ENCODE peak calls at places on chromosome 20, in four cellular contexts. One of them, this sample, is unnamed.

GRCh38 chr20:8601542-8601912 is 467.4 kb upstream of the PLCB4 start:
- DNase-seq in lower leg skin: no peak
- DNase-seq in colonic mucosa: no peak
- DNase-seq in fibroblast of lung: no peak
- DNase-seq in this sample: no peak

GRCh38 chr20:460707-461106 is 1.6 kb downstream of the TBC1D20 start:
- DNase-seq in lower leg skin: peak
- DNase-seq in fibroblast of lung: peak
- DNase-seq in colonic mucosa: no peak
- DNase-seq in this sample: no peak

GRCh38 chr20:37836926-37837325 is 66.0 kb upstream of the VSTM2L start:
- DNase-seq in colonic mucosa: no peak
- DNase-seq in fibroblast of lung: no peak
- DNase-seq in lower leg skin: no peak
- DNase-seq in this sample: no peak

GRCh38 chr20:53586640-53587039 is 7.0 kb downstream of the ZNF217 start:
- DNase-seq in lower leg skin: no peak
- DNase-seq in fibroblast of lung: no peak
- DNase-seq in colonic mucosa: no peak
- DNase-seq in this sample: no peak

GRCh38 chr20:47252879-47253307 is 103.6 kb downstream of the ZMYND8 start:
- DNase-seq in fibroblast of lung: no peak
- DNase-seq in colonic mucosa: peak
- DNase-seq in lower leg skin: no peak
- DNase-seq in this sample: no peak

GRCh38 chr20:62794007-62794724 is 2.1 kb upstream of the MRGBP start:
- DNase-seq in fibroblast of lung: peak
- DNase-seq in colonic mucosa: peak
- DNase-seq in lower leg skin: peak
- DNase-seq in this sample: peak

GRCh38 chr20:41782255-41782654 is 164.1 kb upstream of the CHD6 start:
- DNase-seq in colonic mucosa: no peak
- DNase-seq in lower leg skin: no peak
- DNase-seq in fibroblast of lung: no peak
- DNase-seq in this sample: no peak

GRCh38 chr20:63441136-63441776 is 31.2 kb downstream of the KCNQ2 start:
- DNase-seq in lower leg skin: no peak
- DNase-seq in fibroblast of lung: no peak
- DNase-seq in colonic mucosa: no peak
- DNase-seq in this sample: no peak

GRCh38 chr20:48075591-48076174 is 290.4 kb upstream of the SULF2 start:
- DNase-seq in colonic mucosa: no peak
- DNase-seq in lower leg skin: peak
- DNase-seq in fibroblast of lung: no peak
- DNase-seq in this sample: no peak

GRCh38 chr20:62063981-62064787 is 1.5 kb downstream of the TAF4 start:
- DNase-seq in fibroblast of lung: no peak
- DNase-seq in lower leg skin: no peak
- DNase-seq in colonic mucosa: peak
- DNase-seq in this sample: no peak

GRCh38 chr20:64155258-64156135 is 8.8 kb upstream of the MYT1 start:
- DNase-seq in fibroblast of lung: no peak
- DNase-seq in lower leg skin: no peak
- DNase-seq in colonic mucosa: no peak
- DNase-seq in this sample: no peak

GRCh38 chr20:43776691-43777090 is 49.9 kb upstream of the GTSF1L start:
- DNase-seq in lower leg skin: peak
- DNase-seq in colonic mucosa: no peak
- DNase-seq in fibroblast of lung: no peak
- DNase-seq in this sample: no peak

GRCh38 chr20:57899554-57899953 is 189.7 kb upstream of the PMEPA1 start:
- DNase-seq in colonic mucosa: no peak
- DNase-seq in fibroblast of lung: peak
- DNase-seq in lower leg skin: no peak
- DNase-seq in this sample: no peak

GRCh38 chr20:16423311-16424212 is 149.7 kb downstream of the KIF16B start:
- DNase-seq in lower leg skin: no peak
- DNase-seq in fibroblast of lung: no peak
- DNase-seq in colonic mucosa: no peak
- DNase-seq in this sample: no peak

GRCh38 chr20:36584018-36584481 is 10.7 kb downstream of the TGIF2 start:
- DNase-seq in fibroblast of lung: no peak
- DNase-seq in lower leg skin: no peak
- DNase-seq in colonic mucosa: no peak
- DNase-seq in this sample: no peak

GRCh38 chr20:6698056-6698455 is 69.4 kb upstream of the BMP2 start:
- DNase-seq in colonic mucosa: no peak
- DNase-seq in lower leg skin: no peak
- DNase-seq in fibroblast of lung: peak
- DNase-seq in this sample: no peak

GRCh38 chr20:11219192-11219591 is 545.4 kb upstream of the JAG1 start:
- DNase-seq in fibroblast of lung: no peak
- DNase-seq in lower leg skin: no peak
- DNase-seq in colonic mucosa: no peak
- DNase-seq in this sample: no peak

GRCh38 chr20:56171087-56172012 is 77.2 kb upstream of the MC3R start:
- DNase-seq in fibroblast of lung: peak
- DNase-seq in lower leg skin: no peak
- DNase-seq in colonic mucosa: no peak
- DNase-seq in this sample: no peak

GRCh38 chr20:7856756-7857155 is 83.5 kb downstream of the HAO1 start:
- DNase-seq in colonic mucosa: no peak
- DNase-seq in fibroblast of lung: peak
- DNase-seq in lower leg skin: no peak
- DNase-seq in this sample: no peak

GRCh38 chr20:46438156-46438750 is 31.8 kb upstream of the ELMO2 start:
- DNase-seq in fibroblast of lung: peak
- DNase-seq in colonic mucosa: no peak
- DNase-seq in lower leg skin: no peak
- DNase-seq in this sample: no peak

GRCh38 chr20:49916146-49917002 is 1.0 kb upstream of the SPATA2 start:
- DNase-seq in colonic mucosa: peak
- DNase-seq in lower leg skin: no peak
- DNase-seq in fibroblast of lung: peak
- DNase-seq in this sample: no peak

GRCh38 chr20:49913399-49914047 is 1.8 kb downstream of the SPATA2 start:
- DNase-seq in colonic mucosa: no peak
- DNase-seq in fibroblast of lung: peak
- DNase-seq in lower leg skin: no peak
- DNase-seq in this sample: no peak

GRCh38 chr20:49914310-49915117 is 815 bp downstream of the SPATA2 start:
- DNase-seq in lower leg skin: no peak
- DNase-seq in fibroblast of lung: peak
- DNase-seq in colonic mucosa: no peak
- DNase-seq in this sample: no peak

GRCh38 chr20:49915118-49915379 is 280 bp downstream of the SPATA2 start:
- DNase-seq in fibroblast of lung: no peak
- DNase-seq in lower leg skin: no peak
- DNase-seq in colonic mucosa: no peak
- DNase-seq in this sample: no peak

DNA sequence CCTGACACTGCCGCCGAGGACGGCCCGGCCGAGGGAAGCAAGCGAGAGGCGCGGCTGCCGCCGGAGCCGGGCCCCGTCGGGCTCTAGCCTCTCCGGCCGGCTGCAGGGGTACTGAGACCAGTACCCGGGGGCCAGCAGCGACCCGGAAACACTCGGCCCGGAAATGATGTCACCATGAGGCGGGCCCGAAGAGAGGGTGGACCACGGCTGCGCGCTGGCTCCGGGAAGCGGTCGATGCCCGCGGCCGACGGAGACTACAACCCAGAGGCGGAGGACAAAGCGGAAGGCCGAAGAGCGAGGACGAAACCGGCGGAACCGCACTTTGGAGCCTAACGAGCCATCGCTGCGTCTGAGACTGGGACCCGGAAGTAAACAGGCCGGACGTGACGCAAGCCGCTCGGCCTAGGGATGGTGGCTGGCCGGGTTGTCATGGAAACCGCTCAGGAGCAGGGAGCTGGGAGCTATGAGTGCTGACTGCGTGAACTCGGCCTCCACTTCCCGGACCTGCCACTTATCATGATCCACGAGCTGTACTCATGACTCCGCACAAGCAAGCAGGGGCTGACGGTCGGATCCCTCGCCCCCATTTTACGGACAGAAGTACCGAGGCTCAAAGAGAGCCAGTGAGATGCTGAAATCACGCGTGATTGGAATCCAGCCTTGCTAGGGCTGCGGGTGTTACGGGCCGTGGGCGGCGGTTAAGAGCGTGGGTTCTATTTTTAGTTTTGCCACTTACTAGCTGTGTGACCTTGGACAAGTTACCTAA is at the start of gene SPATA2:
- DNase-seq in lower leg skin: peak
- DNase-seq in colonic mucosa: peak
- DNase-seq in fibroblast of lung: peak
- DNase-seq in this sample: peak
- TF ChIP-seq CTCF in lower leg skin: no peak
- TF ChIP-seq CTCF in colonic mucosa: no peak
- TF ChIP-seq CTCF in fibroblast of lung: no peak
- TF ChIP-seq CTCF in this sample: no peak

DNA sequence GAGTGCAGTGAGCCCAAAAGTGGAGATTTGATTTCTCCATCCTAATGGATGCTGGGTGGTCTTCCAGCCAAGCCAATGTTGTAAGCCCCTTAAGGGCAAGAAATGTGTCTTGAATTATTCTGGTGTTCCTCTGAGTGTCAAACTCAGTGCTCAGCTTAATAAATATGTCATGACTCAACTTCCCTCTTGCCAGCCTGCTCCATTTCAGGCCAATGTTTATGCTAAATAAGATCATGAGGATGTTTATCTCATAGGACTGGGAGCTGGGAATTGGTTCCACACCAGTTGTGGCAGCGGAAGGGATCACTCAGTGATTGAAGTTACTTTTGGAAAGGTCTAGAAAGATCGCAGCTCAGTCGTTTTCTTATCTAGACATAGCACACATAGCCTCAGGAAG is 90.4 kb upstream of the ISM1 start:
- DNase-seq in colonic mucosa: no peak
- DNase-seq in lower leg skin: no peak
- DNase-seq in fibroblast of lung: no peak
- DNase-seq in this sample: no peak
- TF ChIP-seq CTCF in colonic mucosa: no peak
- TF ChIP-seq CTCF in lower leg skin: no peak
- TF ChIP-seq CTCF in fibroblast of lung: no peak
- TF ChIP-seq CTCF in this sample: no peak

GRCh38 chr20:25571240-25571639 is 14.1 kb downstream of the NINL start:
- DNase-seq in colonic mucosa: no peak
- DNase-seq in fibroblast of lung: no peak
- DNase-seq in lower leg skin: no peak
- DNase-seq in this sample: no peak

GRCh38 chr20:25573288-25574251 is 11.8 kb downstream of the NINL start:
- DNase-seq in fibroblast of lung: peak
- DNase-seq in lower leg skin: no peak
- DNase-seq in colonic mucosa: no peak
- DNase-seq in this sample: no peak

GRCh38 chr20:25570148-25570530 is 15.2 kb downstream of the NINL start:
- DNase-seq in lower leg skin: no peak
- DNase-seq in colonic mucosa: no peak
- DNase-seq in fibroblast of lung: no peak
- DNase-seq in this sample: no peak

GRCh38 chr20:25574411-25574810 is 10.9 kb downstream of the NINL start:
- DNase-seq in fibroblast of lung: peak
- DNase-seq in colonic mucosa: no peak
- DNase-seq in lower leg skin: no peak
- DNase-seq in this sample: no peak

GRCh38 chr20:25571817-25572216 is 13.5 kb downstream of the NINL start:
- DNase-seq in colonic mucosa: no peak
- DNase-seq in lower leg skin: no peak
- DNase-seq in fibroblast of lung: no peak
- DNase-seq in this sample: no peak
- TF ChIP-seq CTCF in colonic mucosa: no peak
- TF ChIP-seq CTCF in lower leg skin: no peak
- TF ChIP-seq CTCF in fibroblast of lung: no peak
- TF ChIP-seq CTCF in this sample: no peak

DNA sequence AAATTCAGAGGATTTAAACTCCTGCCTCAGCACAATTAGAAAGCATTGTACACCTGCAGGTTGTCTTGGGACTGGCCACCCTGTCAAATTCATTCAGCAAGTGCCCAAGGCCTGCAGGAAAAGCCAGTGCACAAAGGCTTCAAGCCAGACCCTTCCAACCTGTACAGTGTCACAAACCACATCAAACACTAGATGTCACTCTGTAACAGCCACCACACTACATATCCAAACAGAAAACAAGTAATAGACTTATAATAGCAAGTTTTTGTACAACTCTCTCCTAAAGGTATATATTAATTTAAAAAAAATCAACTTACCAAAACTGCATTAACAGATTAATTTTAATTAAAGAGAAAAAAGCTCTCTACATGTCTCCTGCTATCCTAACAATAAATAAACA is 47.6 kb downstream of the RALGAPA2 start:
- DNase-seq in fibroblast of lung: peak
- DNase-seq in colonic mucosa: no peak
- DNase-seq in lower leg skin: no peak
- DNase-seq in this sample: no peak
- TF ChIP-seq CTCF in fibroblast of lung: peak
- TF ChIP-seq CTCF in colonic mucosa: peak
- TF ChIP-seq CTCF in lower leg skin: no peak
- TF ChIP-seq CTCF in this sample: peak

GRCh38 chr20:31934968-31935764 is 16.7 kb downstream of the PDRG1 start:
- DNase-seq in fibroblast of lung: no peak
- DNase-seq in lower leg skin: no peak
- DNase-seq in colonic mucosa: no peak
- DNase-seq in this sample: no peak
- TF ChIP-seq CTCF in fibroblast of lung: no peak
- TF ChIP-seq CTCF in lower leg skin: no peak
- TF ChIP-seq CTCF in colonic mucosa: no peak
- TF ChIP-seq CTCF in this sample: peak

DNA sequence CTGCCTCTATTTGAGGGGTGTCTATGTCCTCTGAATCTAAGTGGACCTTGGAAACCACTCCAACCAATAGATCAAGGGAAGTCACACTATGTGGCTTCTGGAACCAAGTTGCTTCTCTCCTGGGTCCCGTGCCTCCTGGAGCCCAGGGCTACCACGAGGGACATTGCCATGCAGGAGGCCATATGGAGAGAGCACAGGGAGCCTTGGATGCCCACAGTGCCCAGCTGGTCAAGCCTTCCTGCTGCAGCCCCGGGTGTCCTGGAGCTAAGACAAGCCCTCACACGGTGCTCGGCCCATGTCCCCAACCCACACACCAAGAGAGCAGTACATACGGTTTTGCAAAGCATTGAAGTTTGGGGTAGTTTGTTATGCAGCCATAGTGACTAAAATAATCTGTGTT is 231.6 kb downstream of the SYNDIG1 start:
- DNase-seq in colonic mucosa: no peak
- DNase-seq in lower leg skin: peak
- DNase-seq in fibroblast of lung: no peak
- DNase-seq in this sample: peak
- TF ChIP-seq CTCF in colonic mucosa: no peak
- TF ChIP-seq CTCF in lower leg skin: no peak
- TF ChIP-seq CTCF in fibroblast of lung: no peak
- TF ChIP-seq CTCF in this sample: no peak

GRCh38 chr20:18431206-18431605 is 35.6 kb downstream of the DZANK1 start:
- DNase-seq in colonic mucosa: no peak
- DNase-seq in lower leg skin: no peak
- DNase-seq in fibroblast of lung: no peak
- DNase-seq in this sample: no peak
- TF ChIP-seq CTCF in colonic mucosa: no peak
- TF ChIP-seq CTCF in lower leg skin: no peak
- TF ChIP-seq CTCF in fibroblast of lung: no peak
- TF ChIP-seq CTCF in this sample: no peak

This sample was measured in type B pancreatic cell.